ENCODE peak calls at places on chromosomes 7 and 10, in seven cellular contexts. X is HCT116, E is PC-3, B is MM.1S, O is hepatocyte, R is GM23248, T is GM23338. S is an unnamed sample.

GRCh38 chr10:103451871-103452713 is at the start of gene CALHM2:
- DNase-seq in X (no peak), E (no peak), B (peak; percentile 57), O (peak; percentile 77), R (peak; percentile 84), T (peak; percentile 75), S (peak; percentile 62)

GRCh38 chr7:145152589-145152988 is 316.7 kb upstream of the TPK1 start:
- DNase-seq in X (no peak), E (no peak), B (no peak), O (no peak), R (no peak), T (peak; percentile 5), S (peak; percentile 25)

GRCh38 chr10:29675984-29676383 is 41.2 kb upstream of the SVIL start:
- DNase-seq in X (no peak), E (no peak), B (no peak), O (no peak), R (no peak), T (no peak), S (no peak)

GRCh38 chr10:72390785-72391184 is 36.1 kb upstream of the DNAJB12 start:
- DNase-seq in X (no peak), E (no peak), B (no peak), O (no peak), R (no peak), T (no peak), S (no peak)

GRCh38 chr7:149050941-149051340 is 22.6 kb upstream of the PDIA4 start:
- DNase-seq in X (no peak), E (no peak), B (no peak), O (no peak), R (peak; percentile 19), T (no peak), S (no peak)

GRCh38 chr7:70940597-70940996 is 191.3 kb upstream of the GALNT17 start:
- DNase-seq in X (no peak), E (no peak), B (no peak), O (no peak), R (no peak), T (no peak), S (no peak)

GRCh38 chr10:25226775-25227682 is 52.2 kb downstream of the GPR158 start:
- DNase-seq in X (peak; percentile 48), E (peak; percentile 59), B (peak; percentile 43), O (peak; percentile 59), R (peak; percentile 79), T (peak; percentile 74), S (peak; percentile 76)

GRCh38 chr7:18087031-18087686 is 59.5 kb upstream of the PRPS1L1 start:
- DNase-seq in X (no peak), E (no peak), B (no peak), O (peak; percentile 14), R (no peak), T (peak; percentile 64), S (peak; percentile 50)

GRCh38 chr10:11025978-11026377 is 8.3 kb downstream of the CELF2 start:
- DNase-seq in X (no peak), E (no peak), B (no peak), O (no peak), R (no peak), T (no peak), S (no peak)

GRCh38 chr10:17464545-17464944 is 10.2 kb upstream of the ST8SIA6 start:
- DNase-seq in X (no peak), E (no peak), B (no peak), O (no peak), R (no peak), T (no peak), S (no peak)

GRCh38 chr7:27097686-27098492 is 2.1 kb upstream of the HOXA1 start:
- DNase-seq in X (no peak), E (peak; percentile 58), B (no peak), O (no peak), R (peak; percentile 46), T (peak; percentile 36), S (peak; percentile 42)

GRCh38 chr10:48981310-48981907 is 41.8 kb upstream of the LRRC18 start:
- DNase-seq in X (peak; percentile 42), E (peak; percentile 76), B (peak; percentile 59), O (peak; percentile 81), R (peak; percentile 66), T (peak; percentile 89), S (peak; percentile 85)

GRCh38 chr7:157983442-157984137 is 604.0 kb downstream of the PTPRN2 start:
- DNase-seq in X (no peak), E (no peak), B (no peak), O (no peak), R (no peak), T (no peak), S (no peak)

GRCh38 chr10:97903128-97904025 is 53.7 kb downstream of the GOLGA7B start:
- DNase-seq in X (no peak), E (no peak), B (no peak), O (no peak), R (no peak), T (no peak), S (peak; percentile 30)

GRCh38 chr10:28382520-28383269 is 79.8 kb upstream of the MPP7 start:
- DNase-seq in X (no peak), E (peak; percentile 66), B (no peak), O (peak; percentile 16), R (peak; percentile 49), T (no peak), S (no peak)

GRCh38 chr10:77091745-77092144 is 545.9 kb downstream of the KCNMA1 start:
- DNase-seq in X (no peak), E (no peak), B (no peak), O (no peak), R (no peak), T (no peak), S (no peak)

GRCh38 chr7:128019330-128019729 is 11.9 kb downstream of the LRRC4 start:
- DNase-seq in X (no peak), E (no peak), B (no peak), O (no peak), R (no peak), T (peak; percentile 73), S (peak; percentile 59)

GRCh38 chr10:9081253-9081652 is 1026.8 kb downstream of the GATA3 start:
- DNase-seq in X (no peak), E (peak; percentile 12), B (no peak), O (no peak), R (no peak), T (no peak), S (no peak)

GRCh38 chr10:74103560-74104248 is 46.9 kb downstream of the AP3M1 start:
- DNase-seq in X (peak; percentile 16), E (peak; percentile 90), B (peak; percentile 49), O (peak; percentile 19), R (peak; percentile 59), T (peak; percentile 57), S (peak; percentile 34)

GRCh38 chr7:107972986-107973385 is 30.0 kb downstream of the LAMB1 start:
- DNase-seq in X (no peak), E (no peak), B (no peak), O (no peak), R (no peak), T (no peak), S (no peak)

GRCh38 chr10:84429926-84430520 is 101.6 kb downstream of the CCSER2 start:
- DNase-seq in X (peak; percentile 61), E (peak; percentile 77), B (peak; percentile 91), O (peak; percentile 70), R (peak; percentile 60), T (peak; percentile 95), S (peak; percentile 84)
- TF ChIP-seq EZH2phosphoT487 in X (no peak), E (no peak), B (no peak), O (no peak), R (no peak), T (no peak), S (no peak)

GRCh38 chr10:88028654-88029053 is 165.2 kb downstream of the PTEN start:
- DNase-seq in X (no peak), E (no peak), B (no peak), O (peak; percentile 60), R (no peak), T (no peak), S (no peak)

GRCh38 chr10:88023676-88024075 is 160.3 kb downstream of the PTEN start:
- DNase-seq in X (no peak), E (no peak), B (no peak), O (no peak), R (no peak), T (no peak), S (no peak)

GRCh38 chr10:88028072-88028471 is 164.6 kb downstream of the PTEN start:
- DNase-seq in X (no peak), E (no peak), B (no peak), O (no peak), R (no peak), T (no peak), S (no peak)

GRCh38 chr10:88032566-88032965 is 169.1 kb downstream of the PTEN start:
- DNase-seq in X (no peak), E (no peak), B (no peak), O (no peak), R (peak; percentile 81), T (no peak), S (no peak)

GRCh38 chr10:88027570-88027969 is 164.1 kb downstream of the PTEN start:
- DNase-seq in X (no peak), E (no peak), B (no peak), O (no peak), R (no peak), T (no peak), S (no peak)
- TF ChIP-seq EZH2 in X (no peak), E (no peak), B (no peak), O (no peak), R (no peak), T (no peak), S (no peak)

DNA sequence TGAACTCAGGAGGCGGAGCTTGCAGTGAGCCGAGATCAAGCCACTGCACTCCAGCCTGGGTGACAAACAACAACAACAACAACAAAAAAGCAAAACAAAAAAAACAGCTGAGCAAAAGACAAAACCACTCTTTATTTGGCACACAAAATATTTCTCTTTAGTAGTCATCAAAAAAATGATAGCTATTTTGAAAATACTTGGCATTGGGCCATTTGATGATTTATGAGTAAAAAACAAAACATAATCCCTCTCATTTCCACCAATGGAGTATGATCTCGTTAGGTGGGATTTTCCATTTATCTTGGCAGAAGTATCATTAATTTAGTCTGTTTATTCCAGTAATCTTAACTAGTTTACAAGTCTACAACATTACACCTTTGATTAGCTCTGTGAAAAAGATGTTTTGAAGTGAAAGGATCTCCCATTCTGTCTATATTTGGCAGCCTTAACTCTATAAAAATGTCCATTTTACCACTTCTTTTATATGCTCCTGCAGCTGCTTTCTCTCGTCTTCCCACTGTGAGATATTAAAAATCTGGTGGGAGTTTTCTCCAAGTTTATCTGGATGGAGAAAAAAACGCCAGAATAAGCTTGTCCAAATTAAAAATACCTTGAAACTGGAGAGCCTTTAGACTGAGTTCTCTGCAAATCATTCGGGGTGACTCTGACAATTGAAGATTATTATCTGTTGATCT is 58.8 kb upstream of the AGMO start:
- DNase-seq in X (no peak), E (peak; percentile 31), B (no peak), O (no peak), R (no peak), T (no peak), S (no peak)
- TF ChIP-seq EZH2phosphoT487 in X (no peak), E (no peak), B (no peak), O (no peak), R (no peak), T (no peak), S (no peak)

GRCh38 chr7:150926066-150926465 is 52.1 kb downstream of the KCNH2 start:
- DNase-seq in X (no peak), E (no peak), B (no peak), O (no peak), R (no peak), T (no peak), S (no peak)
- TF ChIP-seq EZH2 in X (no peak), E (no peak), B (no peak), O (no peak), R (no peak), T (no peak), S (no peak)